ENCODE peak calls at places on chromosomes 5 and 9, in nine cellular contexts. Z is stimulated activated CD8-positive, alpha-beta memory T cell treated with anti-CD3 and anti-CD28 coated beads, Interleukin-4, amount 100 ng/mL, for 1 hour; S is iris pigment epithelial cell; V is NCI-H748 treated with DMSO at 0.1 percent for 48 hours; M is stimulated activated CD4-positive, alpha-beta T cell treated with anti-CD3 and anti-CD28 coated beads, Interleukin-2, amount 100 ng/mL, for 48 hours; B is stimulated activated effector memory CD8-positive, alpha-beta T cell treated with anti-CD3 and anti-CD28 coated beads, Interleukin-12 subunit alpha, Interleukin-12 subunit beta, amount 100 ng/mL, for 72 hours; F is fibroblast of lung; K is T-helper 9 cell; X is activated CD8-positive, alpha-beta T cell treated with anti-CD3 and anti-CD28 coated beads, Interleukin-2, amount 10 ng/mL, durations not matched to agents 7 days and 5 days. R is an unnamed sample.

GRCh38 chr9:132372177-132373095 is 17.6 kb upstream of the SETX start:
- DNase-seq in F (no peak), M (no peak), V (no peak), Z (no peak), B (no peak), S (peak; percentile 55), K (no peak), X (no peak), R (no peak)

GRCh38 chr9:127637322-127637847 is 25.3 kb downstream of the STXBP1 start:
- DNase-seq in F (peak; percentile 67), M (no peak), B (no peak), X (no peak), Z (no peak), V (no peak), S (peak; percentile 92), K (no peak), R (no peak)

GRCh38 chr5:87129051-87129450 is 138.6 kb upstream of the RASA1 start:
- DNase-seq in M (no peak), X (no peak), K (no peak), V (no peak), S (no peak), F (no peak), B (no peak), Z (no peak), R (no peak)

GRCh38 chr5:131899686-131900085 is 45.8 kb downstream of the MEIKIN start:
- DNase-seq in M (no peak), V (no peak), S (peak; percentile 17), X (no peak), K (no peak), B (no peak), F (no peak), Z (no peak), R (no peak)

GRCh38 chr9:35981704-35982103 is 23.8 kb upstream of the OR2S2 start:
- DNase-seq in Z (no peak), V (no peak), F (no peak), S (no peak), B (no peak), X (no peak), M (no peak), K (no peak), R (no peak)

GRCh38 chr5:15499528-15500325 is at the start of gene FBXL7:
- DNase-seq in F (peak; percentile 80), Z (no peak), B (no peak), V (peak; percentile 64), X (no peak), K (no peak), M (no peak), S (peak; percentile 85), R (no peak)

GRCh38 chr9:99140685-99141314 is 35.9 kb downstream of the TGFBR1 start:
- DNase-seq in Z (peak; percentile 27), S (peak; percentile 64), X (peak; percentile 56), K (peak; percentile 36), M (no peak), B (no peak), V (peak; percentile 8), F (peak; percentile 47), R (no peak)

GRCh38 chr9:70472268-70473249 is 58.1 kb upstream of the KLF9 start:
- DNase-seq in S (peak; percentile 51), B (no peak), M (no peak), K (no peak), Z (no peak), X (no peak), V (no peak), F (no peak), R (no peak)

GRCh38 chr5:131274341-131275063 is 10.6 kb downstream of the CDC42SE2 start:
- DNase-seq in Z (no peak), V (no peak), F (no peak), X (no peak), K (no peak), S (no peak), B (peak; percentile 47), M (no peak), R (no peak)

GRCh38 chr9:130186839-130187522 is 14.8 kb downstream of the NCS1 start:
- DNase-seq in M (no peak), F (peak; percentile 61), X (no peak), V (no peak), K (no peak), B (no peak), Z (no peak), S (peak; percentile 31), R (no peak)

GRCh38 chr5:54547711-54548250 is 30.2 kb downstream of the SNX18 start:
- DNase-seq in S (peak; percentile 87), Z (no peak), M (no peak), V (no peak), K (no peak), X (no peak), F (peak; percentile 47), B (no peak), R (no peak)

GRCh38 chr5:35593338-35593737 is 24.3 kb upstream of the SPEF2 start:
- DNase-seq in K (no peak), M (no peak), F (no peak), X (no peak), V (no peak), Z (no peak), S (no peak), B (no peak), R (no peak)

GRCh38 chr5:143592648-143593047 is 189.2 kb upstream of the NR3C1 start:
- DNase-seq in S (peak; percentile 66), X (peak; percentile 48), M (no peak), F (no peak), B (peak; percentile 69), Z (no peak), V (no peak), K (no peak), R (no peak)

GRCh38 chr5:113451797-113452196 is 17.0 kb upstream of the TSSK1B start:
- DNase-seq in V (no peak), Z (no peak), K (no peak), M (no peak), B (no peak), F (no peak), X (no peak), S (no peak), R (no peak)

GRCh38 chr5:76082790-76083554 is at the start of gene SV2C:
- DNase-seq in B (peak; percentile 77), F (peak; percentile 32), K (no peak), Z (no peak), S (peak; percentile 10), V (peak; percentile 54), M (peak; percentile 38), X (peak; percentile 46), R (no peak)

GRCh38 chr5:372911-373709 is 51.6 kb downstream of the AHRR start:
- DNase-seq in X (peak; percentile 21), M (no peak), S (no peak), V (no peak), K (no peak), F (peak; percentile 40), Z (no peak), B (peak; percentile 63), R (no peak)

GRCh38 chr5:124633209-124633608 is 113.2 kb downstream of the ZNF608 start:
- DNase-seq in K (no peak), X (no peak), Z (no peak), V (no peak), S (no peak), B (no peak), F (no peak), M (no peak), R (no peak)

GRCh38 chr5:95080456-95080855 is 204.4 kb downstream of the MCTP1 start:
- DNase-seq in F (peak; percentile 6), B (no peak), Z (no peak), X (no peak), K (no peak), V (no peak), S (peak; percentile 29), M (no peak), R (no peak)

GRCh38 chr5:17336054-17336453 is 118.6 kb downstream of the BASP1 start:
- DNase-seq in V (peak; percentile 54), M (no peak), F (no peak), K (no peak), Z (no peak), X (no peak), B (no peak), S (no peak), R (no peak)

GRCh38 chr5:164869325-164869724 is 1363.9 kb downstream of the MAT2B start:
- DNase-seq in B (no peak), F (no peak), V (no peak), K (no peak), Z (no peak), S (no peak), M (no peak), X (no peak), R (no peak)

GRCh38 chr5:150510460-150511263 is 2.7 kb downstream of the NDST1 start:
- DNase-seq in Z (no peak), B (no peak), S (no peak), K (no peak), X (no peak), V (no peak), F (peak; percentile 74), M (no peak), R (no peak)

GRCh38 chr9:31137151-31137849 is 1247.1 kb upstream of the ACO1 start:
- DNase-seq in Z (no peak), M (no peak), X (no peak), V (no peak), B (no peak), F (peak; percentile 99), S (peak; percentile 79), K (no peak), R (no peak)

GRCh38 chr9:113042884-113043657 is 13.5 kb downstream of the ZFP37 start:
- DNase-seq in B (no peak), M (no peak), X (no peak), Z (no peak), S (peak; percentile 7), K (no peak), V (no peak), F (peak; percentile 6), R (no peak)

GRCh38 chr5:178555771-178556211 is 34.4 kb downstream of the COL23A1 start:
- DNase-seq in Z (no peak), B (no peak), F (no peak), S (no peak), K (no peak), X (no peak), V (no peak), M (no peak), R (no peak)

GRCh38 chr5:132466453-132467291 is 23.9 kb downstream of the IRF1 start:
- DNase-seq in V (no peak), F (peak; percentile 41), B (peak; percentile 90), K (peak; percentile 61), S (peak; percentile 79), M (no peak), Z (peak; percentile 46), X (peak; percentile 90), R (no peak)

GRCh38 chr5:79235222-79235577 is 731 bp upstream of the JMY start:
- DNase-seq in B (no peak), F (no peak), X (no peak), M (no peak), S (peak; percentile 55), Z (no peak), K (no peak), V (no peak), R (no peak)

GRCh38 chr5:121503111-121503840 is 348.4 kb upstream of the FTMT start:
- DNase-seq in Z (no peak), V (no peak), S (no peak), M (no peak), X (no peak), K (no peak), B (no peak), F (no peak), R (no peak)